ENCODE peak calls at places on chromosomes 4 and X, in eight cellular contexts. One of them, this sample, is unnamed.

GRCh38 chr4:33626242-33626641 is 2618.1 kb downstream of the ARAP2 start:
- DNase-seq in tibial nerve: no peak
- DNase-seq in heart left ventricle: no peak
- DNase-seq in lower leg skin: no peak
- DNase-seq in ovary: no peak
- DNase-seq in H1: no peak
- DNase-seq in HCT116: no peak
- DNase-seq in stomach: no peak
- DNase-seq in this sample: no peak

GRCh38 chr4:158769175-158769831 is 477 bp downstream of the FNIP2 start:
- DNase-seq in H1: peak; percentile 76
- DNase-seq in ovary: peak; percentile 70
- DNase-seq in HCT116: no peak
- DNase-seq in tibial nerve: no peak
- DNase-seq in heart left ventricle: peak; percentile 58
- DNase-seq in lower leg skin: peak; percentile 29
- DNase-seq in stomach: peak; percentile 29
- DNase-seq in this sample: peak; percentile 31

GRCh38 chrX:66074920-66075879 is 35.3 kb upstream of the VSIG4 start:
- DNase-seq in tibial nerve: no peak
- DNase-seq in H1: no peak
- DNase-seq in stomach: no peak
- DNase-seq in lower leg skin: peak; percentile 24
- DNase-seq in HCT116: no peak
- DNase-seq in heart left ventricle: peak; percentile 67
- DNase-seq in ovary: no peak
- DNase-seq in this sample: peak; percentile 9

GRCh38 chrX:141619336-141619735 is 29.8 kb downstream of the SPANXA2 start:
- DNase-seq in H1: no peak
- DNase-seq in stomach: no peak
- DNase-seq in ovary: no peak
- DNase-seq in tibial nerve: no peak
- DNase-seq in lower leg skin: no peak
- DNase-seq in HCT116: no peak
- DNase-seq in heart left ventricle: no peak
- DNase-seq in this sample: no peak

GRCh38 chrX:130981836-130982235 is 76.3 kb upstream of the ARHGAP36 start:
- DNase-seq in H1: no peak
- DNase-seq in ovary: no peak
- DNase-seq in heart left ventricle: no peak
- DNase-seq in lower leg skin: no peak
- DNase-seq in HCT116: no peak
- DNase-seq in tibial nerve: no peak
- DNase-seq in stomach: no peak
- DNase-seq in this sample: no peak

GRCh38 chr4:127311924-127312323 is 320.8 kb upstream of the INTU start:
- DNase-seq in heart left ventricle: no peak
- DNase-seq in stomach: no peak
- DNase-seq in ovary: no peak
- DNase-seq in lower leg skin: no peak
- DNase-seq in HCT116: no peak
- DNase-seq in H1: no peak
- DNase-seq in tibial nerve: no peak
- DNase-seq in this sample: no peak

GRCh38 chrX:25083661-25084060 is 67.9 kb upstream of the ARX start:
- DNase-seq in H1: no peak
- DNase-seq in lower leg skin: no peak
- DNase-seq in ovary: no peak
- DNase-seq in HCT116: no peak
- DNase-seq in tibial nerve: no peak
- DNase-seq in heart left ventricle: no peak
- DNase-seq in stomach: no peak
- DNase-seq in this sample: no peak

GRCh38 chrX:9670136-9670905 is 95.3 kb downstream of the GPR143 start:
- DNase-seq in heart left ventricle: no peak
- DNase-seq in ovary: no peak
- DNase-seq in HCT116: no peak
- DNase-seq in tibial nerve: no peak
- DNase-seq in lower leg skin: no peak
- DNase-seq in stomach: no peak
- DNase-seq in H1: no peak
- DNase-seq in this sample: no peak

GRCh38 chrX:123277821-123278220 is 93.7 kb downstream of the GRIA3 start:
- DNase-seq in tibial nerve: no peak
- DNase-seq in stomach: no peak
- DNase-seq in H1: no peak
- DNase-seq in heart left ventricle: no peak
- DNase-seq in lower leg skin: no peak
- DNase-seq in ovary: no peak
- DNase-seq in HCT116: no peak
- DNase-seq in this sample: no peak

GRCh38 chr4:67587156-67587555 is 28.6 kb downstream of the STAP1 start:
- DNase-seq in lower leg skin: no peak
- DNase-seq in stomach: no peak
- DNase-seq in tibial nerve: no peak
- DNase-seq in HCT116: no peak
- DNase-seq in heart left ventricle: no peak
- DNase-seq in ovary: no peak
- DNase-seq in H1: no peak
- DNase-seq in this sample: no peak

GRCh38 chr4:14835288-14835687 is 167.0 kb upstream of the CPEB2 start:
- DNase-seq in stomach: no peak
- DNase-seq in H1: no peak
- DNase-seq in lower leg skin: no peak
- DNase-seq in ovary: no peak
- DNase-seq in heart left ventricle: no peak
- DNase-seq in HCT116: no peak
- DNase-seq in tibial nerve: no peak
- DNase-seq in this sample: no peak

GRCh38 chrX:151923648-151924047 is 11.0 kb downstream of the MAGEA4 start:
- DNase-seq in HCT116: no peak
- DNase-seq in ovary: no peak
- DNase-seq in H1: no peak
- DNase-seq in heart left ventricle: no peak
- DNase-seq in tibial nerve: no peak
- DNase-seq in lower leg skin: no peak
- DNase-seq in stomach: no peak
- DNase-seq in this sample: no peak

GRCh38 chrX:81195712-81196111 is 6.0 kb downstream of the HMGN5 start:
- DNase-seq in HCT116: peak; percentile 33
- DNase-seq in stomach: peak; percentile 57
- DNase-seq in tibial nerve: peak; percentile 14
- DNase-seq in heart left ventricle: peak; percentile 42
- DNase-seq in ovary: no peak
- DNase-seq in lower leg skin: no peak
- DNase-seq in H1: peak; percentile 57
- DNase-seq in this sample: no peak

GRCh38 chr4:40626183-40626990 is 3.3 kb downstream of the RBM47 start:
- DNase-seq in H1: no peak
- DNase-seq in tibial nerve: no peak
- DNase-seq in heart left ventricle: no peak
- DNase-seq in lower leg skin: no peak
- DNase-seq in ovary: no peak
- DNase-seq in stomach: no peak
- DNase-seq in HCT116: no peak
- DNase-seq in this sample: no peak

GRCh38 chrX:67720344-67720743 is 176.5 kb downstream of the AR start:
- DNase-seq in stomach: no peak
- DNase-seq in H1: no peak
- DNase-seq in HCT116: no peak
- DNase-seq in lower leg skin: no peak
- DNase-seq in tibial nerve: no peak
- DNase-seq in ovary: no peak
- DNase-seq in heart left ventricle: no peak
- DNase-seq in this sample: no peak

GRCh38 chr4:183961772-183962171 is 56.7 kb downstream of the STOX2 start:
- DNase-seq in HCT116: no peak
- DNase-seq in H1: no peak
- DNase-seq in heart left ventricle: no peak
- DNase-seq in stomach: no peak
- DNase-seq in lower leg skin: no peak
- DNase-seq in tibial nerve: no peak
- DNase-seq in ovary: no peak
- DNase-seq in this sample: no peak

GRCh38 chr4:169440446-169440845 is 169.7 kb upstream of the SH3RF1 start:
- DNase-seq in lower leg skin: no peak
- DNase-seq in ovary: no peak
- DNase-seq in tibial nerve: peak; percentile 19
- DNase-seq in HCT116: no peak
- DNase-seq in heart left ventricle: peak; percentile 28
- DNase-seq in H1: no peak
- DNase-seq in stomach: no peak
- DNase-seq in this sample: no peak

GRCh38 chrX:111431007-111431406 is 19.0 kb upstream of the DCX start:
- DNase-seq in ovary: no peak
- DNase-seq in lower leg skin: no peak
- DNase-seq in tibial nerve: no peak
- DNase-seq in heart left ventricle: no peak
- DNase-seq in H1: no peak
- DNase-seq in stomach: no peak
- DNase-seq in HCT116: no peak
- DNase-seq in this sample: no peak

DNA sequence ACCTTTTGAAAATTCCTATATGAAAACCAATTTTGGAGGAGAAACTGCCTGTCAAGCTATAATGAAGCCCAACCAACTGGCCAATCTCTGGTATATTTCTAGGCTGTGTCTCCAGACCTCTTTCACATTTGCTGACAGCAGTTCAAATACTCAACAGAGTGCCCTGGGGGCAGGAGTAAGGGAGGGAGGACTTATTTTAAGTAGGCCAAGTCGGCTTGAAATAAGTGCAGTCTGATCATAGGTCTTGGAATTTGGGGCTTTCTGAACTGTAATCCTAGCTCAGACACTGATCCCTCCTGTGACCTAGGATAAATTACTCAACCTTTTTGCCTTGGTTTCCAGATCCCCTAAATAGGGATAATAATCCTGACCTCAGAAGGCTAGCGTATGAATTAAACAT is 59.4 kb upstream of the SLC7A11 start:
- DNase-seq in H1: no peak
- DNase-seq in lower leg skin: no peak
- DNase-seq in HCT116: no peak
- DNase-seq in tibial nerve: no peak
- DNase-seq in heart left ventricle: no peak
- DNase-seq in ovary: no peak
- DNase-seq in stomach: no peak
- DNase-seq in this sample: no peak
- TF ChIP-seq POLR2A in H1: no peak
- TF ChIP-seq POLR2A in lower leg skin: no peak
- TF ChIP-seq POLR2A in HCT116: no peak
- TF ChIP-seq POLR2A in tibial nerve: no peak
- TF ChIP-seq POLR2A in heart left ventricle: no peak
- TF ChIP-seq POLR2A in ovary: no peak
- TF ChIP-seq POLR2A in stomach: no peak
- TF ChIP-seq POLR2A in this sample: no peak

GRCh38 chr4:181525641-181526040 is 717.6 kb upstream of the TENM3 start:
- DNase-seq in lower leg skin: no peak
- DNase-seq in tibial nerve: no peak
- DNase-seq in ovary: no peak
- DNase-seq in HCT116: no peak
- DNase-seq in stomach: no peak
- DNase-seq in heart left ventricle: no peak
- DNase-seq in H1: no peak
- DNase-seq in this sample: no peak
- TF ChIP-seq POLR2A in lower leg skin: no peak
- TF ChIP-seq POLR2A in tibial nerve: no peak
- TF ChIP-seq POLR2A in ovary: no peak
- TF ChIP-seq POLR2A in HCT116: no peak
- TF ChIP-seq POLR2A in stomach: no peak
- TF ChIP-seq POLR2A in heart left ventricle: no peak
- TF ChIP-seq POLR2A in H1: no peak
- TF ChIP-seq POLR2A in this sample: no peak

GRCh38 chr4:10077492-10078335 is 38.9 kb downstream of the WDR1 start:
- DNase-seq in H1: no peak
- DNase-seq in tibial nerve: no peak
- DNase-seq in ovary: no peak
- DNase-seq in stomach: peak; percentile 36
- DNase-seq in heart left ventricle: no peak
- DNase-seq in HCT116: no peak
- DNase-seq in lower leg skin: no peak
- DNase-seq in this sample: no peak
- TF ChIP-seq POLR2A in H1: no peak
- TF ChIP-seq POLR2A in tibial nerve: no peak
- TF ChIP-seq POLR2A in ovary: no peak
- TF ChIP-seq POLR2A in stomach: no peak
- TF ChIP-seq POLR2A in heart left ventricle: no peak
- TF ChIP-seq POLR2A in HCT116: no peak
- TF ChIP-seq POLR2A in lower leg skin: no peak
- TF ChIP-seq POLR2A in this sample: no peak

DNA sequence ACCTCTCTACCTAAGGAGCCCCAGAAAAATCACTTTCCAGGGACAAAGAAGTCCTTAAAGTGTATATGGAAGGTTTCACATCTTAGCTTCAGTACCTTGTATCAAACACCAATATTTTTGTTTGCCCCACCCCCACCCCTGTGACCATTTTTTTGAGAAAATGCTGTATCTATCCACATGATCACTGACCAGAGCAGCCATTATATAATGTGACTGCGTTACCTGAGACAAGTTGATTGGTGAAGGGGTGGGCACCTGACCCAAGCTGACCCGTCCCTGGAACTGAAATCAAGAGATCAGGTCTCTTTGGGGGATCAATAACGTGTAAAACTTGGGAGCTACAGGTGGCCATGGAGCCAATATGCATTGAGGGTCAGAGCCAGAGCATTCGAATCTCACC is 10.7 kb downstream of the TIFA start:
- DNase-seq in ovary: no peak
- DNase-seq in HCT116: no peak
- DNase-seq in H1: no peak
- DNase-seq in heart left ventricle: no peak
- DNase-seq in stomach: no peak
- DNase-seq in tibial nerve: no peak
- DNase-seq in lower leg skin: no peak
- DNase-seq in this sample: no peak
- TF ChIP-seq POLR2A in ovary: no peak
- TF ChIP-seq POLR2A in HCT116: no peak
- TF ChIP-seq POLR2A in H1: no peak
- TF ChIP-seq POLR2A in heart left ventricle: no peak
- TF ChIP-seq POLR2A in stomach: no peak
- TF ChIP-seq POLR2A in tibial nerve: no peak
- TF ChIP-seq POLR2A in lower leg skin: no peak
- TF ChIP-seq POLR2A in this sample: no peak

DNA sequence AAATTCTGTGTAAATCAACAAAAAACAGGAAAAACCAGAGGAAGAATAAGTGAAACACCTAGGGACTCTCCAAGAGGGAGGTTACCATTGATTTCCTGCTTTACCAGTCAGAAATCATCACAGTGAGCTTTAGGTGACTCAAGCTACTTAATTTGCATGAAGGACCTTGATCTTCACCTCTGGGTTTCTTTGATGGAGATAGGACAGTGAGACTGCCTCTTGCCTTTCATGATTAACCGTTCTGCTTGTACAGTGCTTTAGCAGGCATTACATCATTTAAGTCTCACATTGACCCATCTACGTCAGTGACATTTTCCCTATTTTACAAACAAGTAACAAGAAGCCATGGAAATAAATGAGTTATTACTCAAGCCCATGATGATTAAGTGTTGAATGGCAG is 3.4 kb upstream of the GK start:
- DNase-seq in lower leg skin: no peak
- DNase-seq in HCT116: no peak
- DNase-seq in H1: no peak
- DNase-seq in ovary: no peak
- DNase-seq in stomach: no peak
- DNase-seq in tibial nerve: no peak
- DNase-seq in heart left ventricle: no peak
- DNase-seq in this sample: no peak
- TF ChIP-seq POLR2A in lower leg skin: no peak
- TF ChIP-seq POLR2A in HCT116: no peak
- TF ChIP-seq POLR2A in H1: no peak
- TF ChIP-seq POLR2A in ovary: no peak
- TF ChIP-seq POLR2A in stomach: no peak
- TF ChIP-seq POLR2A in tibial nerve: no peak
- TF ChIP-seq POLR2A in heart left ventricle: no peak
- TF ChIP-seq POLR2A in this sample: no peak

GRCh38 chrX:45769919-45770582 is 569.4 kb upstream of the DIPK2B start:
- DNase-seq in H1: no peak
- DNase-seq in HCT116: no peak
- DNase-seq in ovary: peak; percentile 77
- DNase-seq in stomach: peak; percentile 56
- DNase-seq in heart left ventricle: peak; percentile 55
- DNase-seq in tibial nerve: peak; percentile 36
- DNase-seq in lower leg skin: peak; percentile 63
- DNase-seq in this sample: peak; percentile 54
- TF ChIP-seq POLR2A in H1: no peak
- TF ChIP-seq POLR2A in HCT116: no peak
- TF ChIP-seq POLR2A in ovary: peak; percentile 23
- TF ChIP-seq POLR2A in stomach: no peak
- TF ChIP-seq POLR2A in heart left ventricle: no peak
- TF ChIP-seq POLR2A in tibial nerve: peak; percentile 63
- TF ChIP-seq POLR2A in lower leg skin: no peak
- TF ChIP-seq POLR2A in this sample: peak; percentile 57